ENCODE peak calls at places on chromosomes 13 and 19, in ten cellular contexts. W, Y, I, S, B, Z, O, U, J and D are unnamed samples.

GRCh38 chr13:100131863-100132574 is 43.1 kb downstream of the PCCA start:
- DNase-seq in W (peak; percentile 96), Y (peak; percentile 77), I (no peak), S (no peak), B (no peak), Z (no peak), O (no peak), U (peak; percentile 43), J (peak; percentile 77), D (no peak)

GRCh38 chr19:28444371-28444770 is 768.6 kb downstream of the UQCRFS1 start:
- DNase-seq in W (no peak), Y (no peak), I (no peak), S (no peak), B (no peak), Z (no peak), O (no peak), U (no peak), J (no peak), D (no peak)

GRCh38 chr19:10000171-10000826 is 10.0 kb downstream of the COL5A3 start:
- DNase-seq in W (peak; percentile 84), Y (peak; percentile 81), I (peak; percentile 70), S (no peak), B (peak; percentile 61), Z (peak; percentile 49), O (peak; percentile 39), U (peak; percentile 36), J (peak; percentile 74), D (no peak)

GRCh38 chr19:13143135-13143534 is 7.0 kb downstream of the STX10 start:
- DNase-seq in W (no peak), Y (peak; percentile 77), I (no peak), S (no peak), B (no peak), Z (no peak), O (no peak), U (no peak), J (no peak), D (no peak)

GRCh38 chr13:75073791-75074190 is 408.2 kb downstream of the TBC1D4 start:
- DNase-seq in W (no peak), Y (no peak), I (no peak), S (no peak), B (no peak), Z (no peak), O (no peak), U (no peak), J (no peak), D (no peak)

GRCh38 chr13:40806241-40806640 is 16.8 kb downstream of the SLC25A15 start:
- DNase-seq in W (no peak), Y (no peak), I (no peak), S (no peak), B (no peak), Z (no peak), O (no peak), U (no peak), J (no peak), D (no peak)

GRCh38 chr19:16216744-16217670 is 19.3 kb downstream of the AP1M1 start:
- DNase-seq in W (no peak), Y (no peak), I (no peak), S (no peak), B (no peak), Z (no peak), O (peak; percentile 28), U (no peak), J (no peak), D (no peak)

GRCh38 chr13:107680115-107680514 is 535.2 kb downstream of the LIG4 start:
- DNase-seq in W (peak; percentile 19), Y (peak; percentile 3), I (no peak), S (no peak), B (no peak), Z (no peak), O (no peak), U (no peak), J (no peak), D (no peak)

GRCh38 chr13:94261163-94261562 is 218.3 kb downstream of the DCT start:
- DNase-seq in W (no peak), Y (no peak), I (no peak), S (no peak), B (no peak), Z (no peak), O (no peak), U (no peak), J (no peak), D (no peak)

GRCh38 chr13:33292712-33293111 is 7.2 kb upstream of the STARD13 start:
- DNase-seq in W (no peak), Y (no peak), I (no peak), S (no peak), B (no peak), Z (no peak), O (no peak), U (no peak), J (no peak), D (no peak)

GRCh38 chr13:94351292-94352000 is 128.0 kb downstream of the DCT start:
- DNase-seq in W (peak; percentile 22), Y (peak; percentile 63), I (no peak), S (no peak), B (no peak), Z (no peak), O (no peak), U (no peak), J (no peak), D (peak; percentile 42)

GRCh38 chr13:102839462-102839861 is 6.4 kb upstream of the ERCC5 start:
- DNase-seq in W (no peak), Y (peak; percentile 65), I (no peak), S (no peak), B (no peak), Z (no peak), O (no peak), U (no peak), J (no peak), D (no peak)

DNA sequence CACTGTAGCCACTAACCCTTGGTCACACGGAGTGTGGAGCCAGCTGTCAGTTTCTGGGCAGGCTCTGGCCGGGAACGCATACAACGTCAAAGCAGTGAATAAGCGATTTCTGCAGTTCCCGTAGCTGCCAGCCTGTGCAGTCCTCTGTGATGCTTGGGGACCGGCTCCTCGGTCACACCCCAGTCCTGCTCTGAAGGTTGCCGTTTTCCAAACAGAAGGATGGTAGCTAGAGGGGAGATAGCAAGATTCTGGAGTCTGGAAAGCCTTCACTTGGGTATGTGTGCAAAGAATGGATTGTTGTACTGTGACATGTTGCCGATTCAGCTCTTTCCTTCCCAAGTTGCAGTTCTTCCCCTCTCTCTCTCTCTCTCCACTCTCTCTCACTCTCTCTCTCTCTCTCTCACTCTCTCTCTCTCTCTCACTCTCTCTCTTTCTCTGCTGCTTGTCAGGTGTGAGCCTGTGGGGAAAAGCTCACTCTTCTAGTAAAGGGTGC is 38.7 kb upstream of the C1QTNF9 start:
- DNase-seq in W (peak; percentile 74), Y (peak; percentile 40), I (peak; percentile 61), S (peak; percentile 84), B (peak; percentile 65), Z (peak; percentile 47), O (peak; percentile 46), U (no peak), J (no peak), D (no peak)
- H3K4me3 ChIP-seq in W (peak overlapping the region; percentile 53), Y (no peak overlapping the region), I (peak overlapping the region; percentile 35), S (peak overlapping the region; percentile 51), B (peak overlapping the region; percentile 57), Z (no peak overlapping the region), O (peak overlapping the region; percentile 32), U (peak overlapping the region; percentile 3), J (no peak overlapping the region), D (peak overlapping the region; percentile 49)

GRCh38 chr19:14167013-14167593 is 30.7 kb upstream of the ASF1B start:
- DNase-seq in W (no peak), Y (no peak), I (no peak), S (no peak), B (no peak), Z (no peak), O (no peak), U (no peak), J (no peak), D (no peak)
- H3K27ac ChIP-seq in W (peak overlapping the region; percentile 7), Y (no peak overlapping the region), I (no peak overlapping the region), S (peak overlapping the region; percentile 66), B (peak overlapping the region; percentile 67), Z (no peak overlapping the region), O (peak overlapping the region; percentile 53), U (no peak overlapping the region), J (no peak overlapping the region), D (peak overlapping the region; percentile 33)

GRCh38 chr19:38949580-38950367 is 19.0 kb downstream of the MRPS12 start:
- DNase-seq in W (peak; percentile 98), Y (peak; percentile 92), I (peak; percentile 90), S (peak; percentile 92), B (peak; percentile 87), Z (peak; percentile 83), O (peak; percentile 72), U (no peak), J (no peak), D (no peak)

GRCh38 chr19:38953677-38954076 is 21.9 kb downstream of the FBXO17 start:
- DNase-seq in W (no peak), Y (no peak), I (no peak), S (no peak), B (no peak), Z (no peak), O (no peak), U (no peak), J (no peak), D (no peak)

GRCh38 chr19:38951187-38951586 is 20.4 kb downstream of the MRPS12 start:
- DNase-seq in W (no peak), Y (no peak), I (no peak), S (no peak), B (no peak), Z (no peak), O (no peak), U (no peak), J (no peak), D (no peak)

GRCh38 chr19:38956264-38956663 is 19.3 kb downstream of the FBXO17 start:
- DNase-seq in W (no peak), Y (no peak), I (no peak), S (no peak), B (no peak), Z (no peak), O (no peak), U (no peak), J (no peak), D (no peak)

DNA sequence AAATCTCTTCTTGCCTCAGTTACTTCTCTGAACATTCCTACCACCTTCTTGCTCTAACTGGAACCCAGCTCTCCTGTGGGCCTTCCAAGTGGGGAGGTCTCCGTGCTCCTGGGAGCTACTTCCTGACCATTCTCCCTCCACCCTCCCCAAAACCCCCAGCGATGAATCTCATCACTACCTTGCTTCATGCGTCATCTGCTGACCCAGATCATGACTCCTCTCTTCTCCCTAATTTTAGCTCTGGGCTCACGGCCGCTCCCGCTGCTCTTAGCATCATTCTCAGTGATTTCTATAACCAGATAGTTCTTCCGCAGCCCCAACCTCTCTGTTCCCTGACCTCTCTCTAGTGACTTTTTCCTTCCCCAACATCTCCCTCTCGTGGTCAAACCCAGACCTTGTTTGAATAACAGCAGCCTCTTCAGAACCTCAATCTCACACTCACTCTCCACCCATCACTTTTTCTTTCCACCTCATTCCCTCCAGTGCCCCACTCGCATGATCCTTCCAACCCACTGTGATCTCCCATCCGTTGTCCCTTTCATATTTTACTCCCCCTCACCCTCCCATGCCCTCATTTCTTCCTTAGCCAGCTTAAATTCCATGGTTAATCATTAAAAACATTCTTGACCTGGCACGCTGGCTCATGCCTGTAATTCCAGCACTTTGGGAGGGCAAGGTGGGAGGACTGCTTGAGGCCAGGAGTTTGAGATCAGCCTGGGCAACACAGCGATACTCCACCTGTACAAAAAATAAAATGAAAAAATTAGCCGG is 21.8 kb downstream of the MRPS12 start:
- DNase-seq in W (peak; percentile 70), Y (peak; percentile 11), I (peak; percentile 39), S (no peak), B (no peak), Z (no peak), O (no peak), U (no peak), J (peak; percentile 81), D (no peak)
- TF ChIP-seq CTCF in W (peak; percentile 57), Y (peak; percentile 21), I (no peak), S (peak; percentile 22), B (peak; percentile 53), Z (no peak), O (peak; percentile 0), U (no peak), J (peak; percentile 74), D (no peak)

GRCh38 chr19:6774821-6775707 is 2.6 kb downstream of the VAV1 start:
- DNase-seq in W (peak; percentile 60), Y (peak; percentile 66), I (no peak), S (no peak), B (no peak), Z (no peak), O (no peak), U (no peak), J (no peak), D (no peak)
- H3K4me3 ChIP-seq in W (no peak overlapping the region), Y (no peak overlapping the region), I (no peak overlapping the region), S (no peak overlapping the region), B (no peak overlapping the region), Z (no peak overlapping the region), O (peak overlapping the region; percentile 25), U (no peak overlapping the region), J (no peak overlapping the region), D (no peak overlapping the region)